ENCODE peak calls at places on chromosomes 2 and 18, in five cellular contexts. One of them, this sample, is unnamed. For H3K9me3, the result is how much of the 10 kb centered on the place peaks cover.

GRCh38 chr2:201262718-201263117 is 2.4 kb downstream of the CASP8 start:
- DNase-seq in HCT116: no peak
- DNase-seq in heart right ventricle: no peak
- DNase-seq in OCI-LY7: peak
- DNase-seq in naive thymus-derived CD4-positive, alpha-beta T cell: peak
- DNase-seq in this sample: no peak

GRCh38 chr18:75809392-75809791 is 381.9 kb upstream of the SMIM21 start:
- DNase-seq in naive thymus-derived CD4-positive, alpha-beta T cell: no peak
- DNase-seq in HCT116: no peak
- DNase-seq in heart right ventricle: no peak
- DNase-seq in OCI-LY7: no peak
- DNase-seq in this sample: no peak

GRCh38 chr2:43254331-43254730 is 27.9 kb upstream of the ZFP36L2 start:
- DNase-seq in heart right ventricle: no peak
- DNase-seq in OCI-LY7: no peak
- DNase-seq in naive thymus-derived CD4-positive, alpha-beta T cell: no peak
- DNase-seq in HCT116: no peak
- DNase-seq in this sample: no peak

GRCh38 chr2:203975912-203976311 is 39.3 kb downstream of the ICOS start:
- DNase-seq in naive thymus-derived CD4-positive, alpha-beta T cell: no peak
- DNase-seq in heart right ventricle: no peak
- DNase-seq in HCT116: no peak
- DNase-seq in OCI-LY7: no peak
- DNase-seq in this sample: no peak

GRCh38 chr18:39235118-39235719 is 1669.6 kb upstream of the CELF4 start:
- DNase-seq in naive thymus-derived CD4-positive, alpha-beta T cell: no peak
- DNase-seq in HCT116: no peak
- DNase-seq in heart right ventricle: no peak
- DNase-seq in OCI-LY7: no peak
- DNase-seq in this sample: no peak

GRCh38 chr18:2547477-2548087 is 23.7 kb downstream of the METTL4 start:
- DNase-seq in OCI-LY7: peak
- DNase-seq in HCT116: peak
- DNase-seq in heart right ventricle: no peak
- DNase-seq in naive thymus-derived CD4-positive, alpha-beta T cell: peak
- DNase-seq in this sample: peak

GRCh38 chr2:74552914-74553811 is 579 bp downstream of the LOXL3 start:
- DNase-seq in OCI-LY7: no peak
- DNase-seq in heart right ventricle: no peak
- DNase-seq in naive thymus-derived CD4-positive, alpha-beta T cell: no peak
- DNase-seq in HCT116: no peak
- DNase-seq in this sample: peak

GRCh38 chr2:235303499-235304291 is 190.1 kb upstream of the AGAP1 start:
- DNase-seq in heart right ventricle: no peak
- DNase-seq in naive thymus-derived CD4-positive, alpha-beta T cell: no peak
- DNase-seq in HCT116: no peak
- DNase-seq in OCI-LY7: no peak
- DNase-seq in this sample: no peak

GRCh38 chr2:32825291-32825712 is 121.5 kb upstream of the LTBP1 start:
- DNase-seq in OCI-LY7: no peak
- DNase-seq in naive thymus-derived CD4-positive, alpha-beta T cell: no peak
- DNase-seq in heart right ventricle: no peak
- DNase-seq in HCT116: no peak
- DNase-seq in this sample: no peak

GRCh38 chr2:10422251-10422650 is 25.9 kb downstream of the ODC1 start:
- DNase-seq in naive thymus-derived CD4-positive, alpha-beta T cell: no peak
- DNase-seq in HCT116: no peak
- DNase-seq in heart right ventricle: no peak
- DNase-seq in OCI-LY7: no peak
- DNase-seq in this sample: no peak

GRCh38 chr2:10423400-10423774 is 24.7 kb downstream of the ODC1 start:
- DNase-seq in HCT116: no peak
- DNase-seq in naive thymus-derived CD4-positive, alpha-beta T cell: no peak
- DNase-seq in OCI-LY7: no peak
- DNase-seq in heart right ventricle: no peak
- DNase-seq in this sample: no peak

GRCh38 chr2:10424916-10425505 is 23.1 kb downstream of the ODC1 start:
- DNase-seq in OCI-LY7: no peak
- DNase-seq in heart right ventricle: no peak
- DNase-seq in HCT116: no peak
- DNase-seq in naive thymus-derived CD4-positive, alpha-beta T cell: no peak
- DNase-seq in this sample: no peak

GRCh38 chr2:10424051-10424450 is 24.1 kb downstream of the ODC1 start:
- DNase-seq in naive thymus-derived CD4-positive, alpha-beta T cell: no peak
- DNase-seq in OCI-LY7: no peak
- DNase-seq in heart right ventricle: no peak
- DNase-seq in HCT116: no peak
- DNase-seq in this sample: no peak

GRCh38 chr2:10422732-10423399 is 25.3 kb downstream of the ODC1 start:
- DNase-seq in HCT116: no peak
- DNase-seq in naive thymus-derived CD4-positive, alpha-beta T cell: no peak
- DNase-seq in OCI-LY7: no peak
- DNase-seq in heart right ventricle: no peak
- DNase-seq in this sample: no peak
- H3K9me3 ChIP-seq in HCT116: under half
- H3K9me3 ChIP-seq in naive thymus-derived CD4-positive, alpha-beta T cell: under half
- H3K9me3 ChIP-seq in OCI-LY7: under half
- H3K9me3 ChIP-seq in heart right ventricle: under half
- H3K9me3 ChIP-seq in this sample: under half

DNA sequence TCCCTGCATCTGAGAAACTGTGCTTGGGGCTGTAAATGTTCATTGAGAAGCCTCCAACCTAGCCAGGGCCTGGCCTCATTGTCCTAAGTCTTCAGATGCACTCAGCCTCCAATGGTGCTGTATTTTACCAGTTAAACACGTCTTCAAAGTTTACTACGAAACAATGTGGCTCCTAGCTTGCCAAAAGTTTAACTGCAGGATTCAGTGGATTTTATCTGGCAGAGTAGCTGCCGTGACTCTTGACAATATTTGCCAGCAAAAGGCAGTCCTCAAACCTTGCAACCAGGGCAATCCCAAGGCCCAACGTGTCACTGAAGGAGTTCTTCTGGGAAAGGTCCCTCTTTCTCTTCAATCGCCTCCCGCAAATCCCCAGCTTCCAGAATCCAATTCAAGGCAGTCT is 1.1 kb downstream of the PID1 start:
- DNase-seq in naive thymus-derived CD4-positive, alpha-beta T cell: no peak
- DNase-seq in heart right ventricle: no peak
- DNase-seq in OCI-LY7: no peak
- DNase-seq in HCT116: no peak
- DNase-seq in this sample: no peak
- H3K4me3 ChIP-seq in naive thymus-derived CD4-positive, alpha-beta T cell: no peak
- H3K4me3 ChIP-seq in heart right ventricle: peak
- H3K4me3 ChIP-seq in OCI-LY7: no peak
- H3K4me3 ChIP-seq in HCT116: no peak
- H3K4me3 ChIP-seq in this sample: no peak

DNA sequence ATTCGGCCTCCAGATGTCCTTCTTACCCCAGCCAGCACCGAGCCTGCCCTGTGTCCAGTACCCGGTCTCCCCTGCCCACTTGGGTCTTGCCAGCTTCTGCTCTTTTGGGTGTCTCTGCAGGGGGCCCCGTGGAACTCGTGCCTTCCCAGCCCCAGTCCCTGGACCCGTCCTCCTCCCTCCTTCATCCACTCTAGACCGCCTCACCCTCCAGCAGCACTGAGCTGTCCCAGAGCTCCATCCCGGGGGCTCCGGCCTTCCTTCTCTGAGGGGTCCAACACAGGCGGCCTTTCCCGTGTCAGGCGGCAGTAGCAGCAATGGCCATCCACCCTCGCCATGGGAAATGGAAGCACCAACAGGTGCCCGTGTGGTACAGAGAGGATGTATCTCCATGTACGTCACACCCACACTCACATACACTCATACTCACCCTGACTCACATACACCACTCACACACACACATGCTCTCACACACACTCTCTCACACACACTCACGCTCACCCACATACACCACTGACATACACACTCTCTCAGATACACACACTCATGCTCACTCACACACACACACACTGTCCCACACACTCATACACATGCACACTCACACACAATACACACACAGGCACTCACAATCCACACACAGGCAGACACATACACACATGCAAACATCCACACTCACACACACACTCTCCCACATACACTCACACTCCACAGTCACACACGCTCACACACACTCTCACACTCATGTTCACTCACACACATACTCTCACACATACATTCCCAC is 827.5 kb upstream of the SALL3 start:
- DNase-seq in heart right ventricle: no peak
- DNase-seq in naive thymus-derived CD4-positive, alpha-beta T cell: no peak
- DNase-seq in HCT116: no peak
- DNase-seq in OCI-LY7: no peak
- DNase-seq in this sample: no peak
- H3K9me3 ChIP-seq in heart right ventricle: under half
- H3K9me3 ChIP-seq in naive thymus-derived CD4-positive, alpha-beta T cell: under half
- H3K9me3 ChIP-seq in HCT116: under half
- H3K9me3 ChIP-seq in OCI-LY7: under half
- H3K9me3 ChIP-seq in this sample: under half

DNA sequence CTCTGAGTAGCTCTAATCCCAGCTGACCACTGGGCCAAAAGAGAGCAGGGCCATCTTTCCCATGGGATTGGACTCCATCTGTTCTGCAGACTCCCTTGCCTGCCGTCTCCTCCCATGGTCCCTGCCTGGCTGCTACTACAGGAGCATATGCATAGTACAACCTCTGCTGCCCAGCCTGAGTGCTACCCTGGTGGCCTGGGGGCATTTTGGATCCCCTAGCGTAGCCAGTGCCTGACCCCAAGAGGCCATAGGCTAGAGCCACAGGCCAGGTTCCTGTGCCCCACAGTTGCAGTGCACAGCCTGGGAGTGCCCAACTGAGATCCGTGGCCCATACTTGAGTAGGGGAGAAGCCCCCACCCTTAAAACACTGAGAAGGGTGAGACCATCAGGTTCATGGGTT is 280.3 kb downstream of the CCDC85A start:
- DNase-seq in heart right ventricle: no peak
- DNase-seq in HCT116: no peak
- DNase-seq in OCI-LY7: no peak
- DNase-seq in naive thymus-derived CD4-positive, alpha-beta T cell: no peak
- DNase-seq in this sample: no peak
- H3K4me3 ChIP-seq in heart right ventricle: no peak
- H3K4me3 ChIP-seq in HCT116: no peak
- H3K4me3 ChIP-seq in OCI-LY7: no peak
- H3K4me3 ChIP-seq in naive thymus-derived CD4-positive, alpha-beta T cell: no peak
- H3K4me3 ChIP-seq in this sample: no peak

GRCh38 chr2:13109516-13109915 is 392.8 kb downstream of the TRIB2 start:
- DNase-seq in heart right ventricle: no peak
- DNase-seq in HCT116: no peak
- DNase-seq in naive thymus-derived CD4-positive, alpha-beta T cell: no peak
- DNase-seq in OCI-LY7: no peak
- DNase-seq in this sample: no peak
- H3K9me3 ChIP-seq in heart right ventricle: under half
- H3K9me3 ChIP-seq in HCT116: under half
- H3K9me3 ChIP-seq in naive thymus-derived CD4-positive, alpha-beta T cell: under half
- H3K9me3 ChIP-seq in OCI-LY7: under half
- H3K9me3 ChIP-seq in this sample: under half